ENCODE peak calls at places on chromosomes 13 and 19, in ten cellular contexts. M, G, Z, O, Q, W, Y, L, V and A are unnamed samples.

GRCh38 chr13:49995535-49996165 is 1.2 kb upstream of the TRIM13 start:
- DNase-seq in M (no peak), G (peak; percentile 55), Z (no peak), O (no peak), Q (no peak), W (no peak), Y (no peak), L (peak; percentile 40), V (no peak), A (no peak)

GRCh38 chr13:40430234-40430633 is 236.2 kb downstream of the FOXO1 start:
- DNase-seq in M (no peak), G (no peak), Z (no peak), O (no peak), Q (no peak), W (no peak), Y (no peak), L (no peak), V (no peak), A (no peak)

GRCh38 chr13:30832845-30833332 is 73.2 kb upstream of the MEDAG start:
- DNase-seq in M (peak; percentile 65), G (no peak), Z (no peak), O (peak; percentile 83), Q (no peak), W (peak; percentile 24), Y (no peak), L (peak; percentile 74), V (no peak), A (peak; percentile 83)

GRCh38 chr13:29901714-29902631 is 51.6 kb upstream of the UBL3 start:
- DNase-seq in M (peak; percentile 13), G (no peak), Z (peak; percentile 21), O (no peak), Q (no peak), W (no peak), Y (peak; percentile 97), L (peak; percentile 95), V (peak; percentile 71), A (no peak)

GRCh38 chr13:44373601-44374347 is at the start of gene SERP2:
- DNase-seq in M (peak; percentile 31), G (no peak), Z (no peak), O (peak; percentile 58), Q (no peak), W (no peak), Y (no peak), L (peak; percentile 32), V (peak; percentile 64), A (no peak)

GRCh38 chr19:17806945-17807344 is 12.0 kb downstream of the B3GNT3 start:
- DNase-seq in M (no peak), G (no peak), Z (no peak), O (no peak), Q (no peak), W (no peak), Y (no peak), L (no peak), V (no peak), A (no peak)

GRCh38 chr19:11538232-11539036 is at the start of gene CNN1:
- DNase-seq in M (no peak), G (no peak), Z (no peak), O (no peak), Q (no peak), W (no peak), Y (peak; percentile 90), L (peak; percentile 63), V (peak; percentile 93), A (no peak)

GRCh38 chr19:48991823-48992570 is 1.1 kb downstream of the GYS1 start:
- DNase-seq in M (no peak), G (peak; percentile 21), Z (peak; percentile 83), O (no peak), Q (no peak), W (no peak), Y (peak; percentile 83), L (peak; percentile 77), V (peak; percentile 89), A (no peak)

GRCh38 chr13:50126378-50127016 is 111.3 kb downstream of the KCNRG start:
- DNase-seq in M (no peak), G (peak; percentile 61), Z (no peak), O (peak; percentile 53), Q (no peak), W (no peak), Y (peak; percentile 58), L (peak; percentile 52), V (no peak), A (peak; percentile 3)

GRCh38 chr19:49347835-49348234 is 12.6 kb downstream of the CD37 start:
- DNase-seq in M (no peak), G (no peak), Z (no peak), O (peak; percentile 48), Q (no peak), W (no peak), Y (peak; percentile 82), L (peak; percentile 59), V (peak; percentile 88), A (no peak)

GRCh38 chr19:16033721-16034120 is 42.6 kb upstream of the TPM4 start:
- DNase-seq in M (no peak), G (no peak), Z (no peak), O (no peak), Q (no peak), W (no peak), Y (no peak), L (no peak), V (no peak), A (no peak)

GRCh38 chr13:30711837-30712236 is 23.5 kb upstream of the ALOX5AP start:
- DNase-seq in M (no peak), G (no peak), Z (no peak), O (no peak), Q (no peak), W (no peak), Y (peak; percentile 48), L (no peak), V (no peak), A (no peak)

GRCh38 chr13:111037838-111038397 is 77.2 kb upstream of the ARHGEF7 start:
- DNase-seq in M (no peak), G (no peak), Z (no peak), O (no peak), Q (no peak), W (no peak), Y (no peak), L (no peak), V (no peak), A (no peak)

GRCh38 chr13:91126806-91127205 is 220.7 kb upstream of the MIR17HG start:
- DNase-seq in M (no peak), G (no peak), Z (no peak), O (no peak), Q (no peak), W (no peak), Y (no peak), L (no peak), V (no peak), A (no peak)

GRCh38 chr13:34748561-34748960 is 193.5 kb upstream of the NBEA start:
- DNase-seq in M (no peak), G (no peak), Z (no peak), O (no peak), Q (no peak), W (no peak), Y (no peak), L (no peak), V (no peak), A (no peak)

GRCh38 chr19:36106991-36107390 is 4.0 kb upstream of the OVOL3 start:
- DNase-seq in M (no peak), G (no peak), Z (no peak), O (no peak), Q (no peak), W (no peak), Y (no peak), L (no peak), V (no peak), A (no peak)

GRCh38 chr13:45950343-45950995 is 98.9 kb upstream of the SIAH3 start:
- DNase-seq in M (no peak), G (peak; percentile 59), Z (no peak), O (no peak), Q (no peak), W (no peak), Y (peak; percentile 26), L (no peak), V (no peak), A (no peak)

GRCh38 chr13:32791545-32792172 is 205.4 kb downstream of the PDS5B start:
- DNase-seq in M (peak; percentile 19), G (no peak), Z (no peak), O (no peak), Q (no peak), W (no peak), Y (peak; percentile 35), L (peak; percentile 16), V (no peak), A (no peak)

GRCh38 chr13:76723551-76724232 is 162.5 kb downstream of the KCTD12 start:
- DNase-seq in M (no peak), G (peak; percentile 53), Z (peak; percentile 17), O (no peak), Q (peak; percentile 7), W (no peak), Y (peak; percentile 89), L (peak; percentile 85), V (peak; percentile 71), A (no peak)

GRCh38 chr19:15776991-15777787 is 10.3 kb upstream of the OR10H5 start:
- DNase-seq in M (no peak), G (no peak), Z (no peak), O (no peak), Q (no peak), W (no peak), Y (no peak), L (no peak), V (no peak), A (no peak)

GRCh38 chr19:41373993-41374392 is 2.3 kb upstream of the TMEM91 start:
- DNase-seq in M (no peak), G (no peak), Z (peak; percentile 60), O (no peak), Q (no peak), W (no peak), Y (peak; percentile 92), L (peak; percentile 96), V (peak; percentile 77), A (peak; percentile 94)

GRCh38 chr19:9934132-9934950 is 2.0 kb downstream of the OLFM2 start:
- DNase-seq in M (peak; percentile 93), G (peak; percentile 5), Z (peak; percentile 46), O (peak; percentile 76), Q (peak; percentile 50), W (no peak), Y (peak; percentile 69), L (peak; percentile 53), V (peak; percentile 89), A (peak; percentile 60)

GRCh38 chr13:109740721-109741120 is 45.7 kb downstream of the IRS2 start:
- DNase-seq in M (no peak), G (no peak), Z (no peak), O (no peak), Q (no peak), W (no peak), Y (no peak), L (no peak), V (no peak), A (no peak)

GRCh38 chr13:19781526-19781925 is 1.2 kb downstream of the PSPC1 start:
- DNase-seq in M (peak; percentile 28), G (no peak), Z (no peak), O (no peak), Q (no peak), W (no peak), Y (no peak), L (no peak), V (peak; percentile 10), A (no peak)

GRCh38 chr13:18936104-18936503 is 245.5 kb downstream of the TUBA3C start:
- DNase-seq in M (no peak), G (no peak), Z (no peak), O (no peak), Q (no peak), W (no peak), Y (no peak), L (no peak), V (no peak), A (no peak)

GRCh38 chr19:31352296-31352781 is 3.1 kb upstream of the TSHZ3 start:
- DNase-seq in M (no peak), G (no peak), Z (no peak), O (no peak), Q (no peak), W (no peak), Y (no peak), L (no peak), V (no peak), A (no peak)

GRCh38 chr19:58562126-58563033 is 4.0 kb upstream of the UBE2M start:
- DNase-seq in M (peak; percentile 61), G (no peak), Z (peak; percentile 31), O (no peak), Q (no peak), W (no peak), Y (peak; percentile 39), L (peak; percentile 34), V (no peak), A (no peak)

GRCh38 chr13:31835932-31836331 is 96.6 kb downstream of the RXFP2 start:
- DNase-seq in M (no peak), G (no peak), Z (no peak), O (no peak), Q (no peak), W (no peak), Y (peak; percentile 59), L (peak; percentile 67), V (peak; percentile 44), A (no peak)